ENCODE peak calls at places on chromosomes 12 and 14, in nine cellular contexts. A is psoas muscle, G is aorta, F is fibroblast of lung, D is stomach, Q is MG63, I is adrenal gland, S is GM12865, L is left ventricle myocardium inferior. K is an unnamed sample.

GRCh38 chr12:71024281-71024680 is 103.7 kb upstream of the PTPRR start:
- DNase-seq in I (no peak), Q (no peak), S (no peak), A (no peak), F (no peak), G (no peak), D (no peak), L (no peak), K (no peak)

GRCh38 chr12:15209782-15210181 is 11.4 kb downstream of the RERG start:
- DNase-seq in A (no peak), G (no peak), S (no peak), I (peak), Q (peak), L (no peak), D (no peak), F (peak), K (no peak)

GRCh38 chr12:121453022-121453360 is 53.1 kb downstream of the RNF34 start:
- DNase-seq in S (no peak), G (peak), I (no peak), F (no peak), A (no peak), D (no peak), Q (no peak), L (no peak), K (no peak)

GRCh38 chr14:90017371-90017770 is 44.4 kb upstream of the KCNK13 start:
- DNase-seq in A (no peak), D (no peak), S (no peak), G (no peak), L (no peak), I (no peak), F (no peak), Q (no peak), K (no peak)

GRCh38 chr12:12613334-12613733 is 1.7 kb downstream of the CREBL2 start:
- DNase-seq in S (peak), A (no peak), I (no peak), F (no peak), Q (no peak), G (no peak), L (no peak), D (no peak), K (no peak)

GRCh38 chr14:100851946-100852620 is 26.2 kb downstream of the MEG3 start:
- DNase-seq in D (no peak), Q (no peak), F (no peak), A (peak), S (no peak), I (no peak), G (peak), L (no peak), K (no peak)

GRCh38 chr12:115464008-115464672 is 780.2 kb upstream of the TBX3 start:
- DNase-seq in G (no peak), F (no peak), D (no peak), L (no peak), S (no peak), I (no peak), A (no peak), Q (no peak), K (no peak)

GRCh38 chr14:95497561-95498011 is 18.9 kb downstream of the SYNE3 start:
- DNase-seq in D (no peak), G (peak), A (no peak), I (no peak), L (no peak), Q (no peak), F (peak), S (peak), K (no peak)

GRCh38 chr12:128784030-128784770 is 39.6 kb downstream of the SLC15A4 start:
- DNase-seq in A (no peak), G (no peak), S (no peak), I (no peak), F (no peak), D (no peak), Q (peak), L (no peak), K (no peak)

GRCh38 chr12:124734224-124734788 is 129.4 kb downstream of the SCARB1 start:
- DNase-seq in G (no peak), A (peak), L (peak), Q (no peak), F (peak), S (no peak), D (no peak), I (peak), K (no peak)

GRCh38 chr12:57632898-57633825 is at the start of gene B4GALNT1:
- DNase-seq in A (peak), Q (peak), I (peak), F (peak), G (peak), D (peak), S (peak), L (peak), K (no peak)

GRCh38 chr12:113070117-113070906 is 13.8 kb downstream of the DTX1 start:
- DNase-seq in D (no peak), Q (no peak), G (no peak), F (no peak), A (no peak), S (peak), L (peak), I (no peak), K (no peak)

GRCh38 chr12:64457036-64457435 is 5.1 kb downstream of the TBK1 start:
- DNase-seq in G (no peak), I (no peak), S (no peak), Q (no peak), L (no peak), D (no peak), F (no peak), A (no peak), K (no peak)

GRCh38 chr14:27181304-27181703 is 583.5 kb upstream of the NOVA1 start:
- DNase-seq in Q (no peak), G (no peak), S (no peak), D (no peak), I (no peak), A (peak), F (no peak), L (peak), K (no peak)

GRCh38 chr12:19440019-19440858 is 947 bp downstream of the AEBP2 start:
- DNase-seq in I (peak), D (peak), A (peak), G (peak), S (peak), L (peak), F (peak), Q (peak), K (no peak)

GRCh38 chr14:34018564-34019244 is 67.8 kb upstream of the EGLN3 start:
- DNase-seq in I (no peak), A (peak), D (no peak), L (peak), G (no peak), Q (no peak), F (no peak), S (peak), K (no peak)

GRCh38 chr12:66352197-66352596 is 49.9 kb downstream of the HELB start:
- DNase-seq in I (no peak), D (no peak), G (no peak), A (no peak), L (peak), Q (peak), S (peak), F (peak), K (no peak)

DNA sequence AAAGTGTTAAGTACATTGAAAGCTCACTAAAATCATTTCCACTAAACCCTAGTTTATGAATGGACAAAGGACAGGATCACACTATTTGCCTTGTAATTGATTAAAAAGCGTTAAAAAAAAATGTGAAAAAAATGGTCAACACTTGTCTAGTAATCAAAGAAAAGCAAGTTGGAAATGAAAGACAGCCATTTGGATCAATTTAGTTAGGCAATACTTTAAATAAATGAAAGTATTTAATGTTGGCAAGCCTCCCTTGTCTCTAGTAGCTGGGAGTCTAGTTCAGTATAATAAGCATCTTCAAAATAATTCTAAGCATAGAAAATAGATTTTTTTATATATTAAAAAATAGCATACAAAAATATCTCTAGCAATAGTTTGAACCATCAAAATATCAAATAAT is 14.2 kb upstream of the CNIH1 start:
- DNase-seq in D (no peak), S (no peak), G (no peak), F (no peak), A (no peak), I (no peak), Q (no peak), L (no peak), K (no peak)
- H3K4me3 ChIP-seq in D (no peak), S (no peak), G (no peak), F (no peak), A (no peak), I (no peak), Q (no peak), L (no peak), K (no peak)

GRCh38 chr12:92899388-92900001 is 29.6 kb downstream of the EEA1 start:
- DNase-seq in G (peak), D (peak), Q (peak), S (no peak), A (peak), I (peak), F (peak), L (peak), K (peak)
- H3K4me3 ChIP-seq in G (peak), D (no peak), Q (peak), S (no peak), A (peak), I (no peak), F (peak), L (peak), K (no peak)

DNA sequence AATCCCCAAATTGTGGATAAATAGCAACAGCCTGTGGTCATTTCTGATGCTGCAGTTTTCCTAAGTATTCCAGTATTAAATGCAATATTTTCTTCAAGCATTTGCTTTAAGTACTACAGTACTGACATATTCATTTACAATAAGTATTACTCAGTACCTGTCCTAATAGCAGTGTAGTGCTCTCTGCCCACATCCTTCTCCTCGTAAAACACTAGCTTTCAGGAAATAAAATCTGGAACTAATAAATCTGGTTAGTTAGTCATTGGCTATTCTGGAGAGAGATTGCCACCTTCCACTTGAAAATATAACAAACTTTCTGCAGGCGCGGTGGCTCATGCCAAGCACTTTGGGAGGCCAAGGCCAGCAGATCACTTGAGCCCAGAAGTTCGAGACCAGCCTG is 441.5 kb downstream of the PRKD1 start:
- DNase-seq in D (no peak), I (no peak), G (no peak), A (no peak), S (no peak), L (no peak), F (no peak), Q (peak), K (no peak)
- H3K4me3 ChIP-seq in D (no peak), I (no peak), G (no peak), A (no peak), S (no peak), L (no peak), F (no peak), Q (no peak), K (no peak)

DNA sequence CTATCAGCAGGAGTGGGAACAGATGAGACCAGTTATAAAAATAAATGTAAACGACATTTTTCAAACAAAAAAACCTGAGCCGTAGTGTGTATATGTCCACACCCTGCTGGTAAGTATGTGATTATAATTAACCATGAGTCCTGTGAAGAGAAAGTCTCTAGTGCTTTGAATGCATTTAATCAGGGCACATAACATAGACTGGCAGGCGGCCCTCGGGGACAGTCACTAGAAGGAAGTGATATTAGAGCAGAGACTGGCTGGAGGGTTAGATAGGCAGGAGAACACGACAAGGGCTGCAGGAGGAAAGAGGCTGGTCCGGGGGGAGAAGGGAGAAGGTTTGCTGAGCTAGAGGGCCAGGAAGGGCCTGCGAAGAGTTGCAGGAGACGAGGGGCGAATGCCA is 23.8 kb upstream of the ELK3 start:
- DNase-seq in F (no peak), I (peak), Q (no peak), S (no peak), A (no peak), L (no peak), D (no peak), G (no peak), K (no peak)
- H3K4me3 ChIP-seq in F (no peak), I (no peak), Q (no peak), S (no peak), A (no peak), L (no peak), D (no peak), G (no peak), K (no peak)

GRCh38 chr12:54586620-54587019 is 1.8 kb downstream of the PPP1R1A start:
- DNase-seq in S (no peak), F (no peak), G (no peak), I (no peak), Q (no peak), L (no peak), D (no peak), A (no peak), K (no peak)

GRCh38 chr12:54587315-54587821 is 1.1 kb downstream of the PPP1R1A start:
- DNase-seq in I (no peak), F (no peak), G (peak), D (peak), L (peak), Q (no peak), S (no peak), A (peak), K (no peak)

GRCh38 chr12:54589964-54590363 is 1.5 kb upstream of the PPP1R1A start:
- DNase-seq in G (no peak), S (no peak), A (no peak), D (no peak), I (no peak), F (no peak), Q (no peak), L (no peak), K (no peak)

GRCh38 chr12:54588892-54589291 is 433 bp upstream of the PPP1R1A start:
- DNase-seq in S (no peak), G (no peak), I (no peak), L (no peak), F (no peak), D (no peak), Q (no peak), A (no peak), K (no peak)

GRCh38 chr12:54588110-54588831 is at the start of gene PPP1R1A:
- DNase-seq in L (peak), D (peak), A (peak), F (no peak), I (peak), Q (no peak), G (peak), S (no peak), K (no peak)
- H3K4me3 ChIP-seq in L (peak), D (peak), A (peak), F (peak), I (no peak), Q (no peak), G (peak), S (no peak), K (peak)

GRCh38 chr14:59306775-59307174 is 118.3 kb downstream of the DAAM1 start:
- DNase-seq in Q (peak), S (no peak), A (no peak), F (peak), I (no peak), G (no peak), L (no peak), D (no peak), K (peak)

GRCh38 chr14:59303216-59303615 is 114.7 kb downstream of the DAAM1 start:
- DNase-seq in S (no peak), I (no peak), L (no peak), A (no peak), G (no peak), F (no peak), Q (no peak), D (no peak), K (peak)

GRCh38 chr14:59305231-59305630 is 116.8 kb downstream of the DAAM1 start:
- DNase-seq in F (peak), G (no peak), I (no peak), Q (peak), A (no peak), S (no peak), L (no peak), D (no peak), K (no peak)

GRCh38 chr14:59308706-59309105 is 120.2 kb downstream of the DAAM1 start:
- DNase-seq in Q (peak), S (no peak), F (no peak), A (no peak), L (no peak), D (no peak), I (no peak), G (no peak), K (no peak)

GRCh38 chr14:59305836-59306555 is 117.5 kb downstream of the DAAM1 start:
- DNase-seq in A (no peak), S (no peak), D (no peak), G (no peak), I (no peak), L (no peak), F (peak), Q (no peak), K (no peak)
- H3K4me3 ChIP-seq in A (no peak), S (no peak), D (no peak), G (no peak), I (no peak), L (no peak), F (no peak), Q (no peak), K (no peak)

GRCh38 chr12:95386056-95386455 is 87.9 kb upstream of the METAP2 start:
- DNase-seq in L (no peak), A (no peak), Q (no peak), F (peak), S (no peak), I (no peak), D (no peak), G (no peak), K (no peak)
- H3K4me3 ChIP-seq in L (peak), A (peak), Q (peak), F (peak), S (no peak), I (no peak), D (no peak), G (no peak), K (peak)

GRCh38 chr12:9794484-9795063 is 32.7 kb upstream of the KLRF1 start:
- DNase-seq in Q (no peak), F (no peak), G (no peak), A (no peak), I (no peak), S (peak), L (no peak), D (no peak), K (no peak)
- H3K4me3 ChIP-seq in Q (no peak), F (no peak), G (no peak), A (no peak), I (no peak), S (no peak), L (no peak), D (no peak), K (no peak)

GRCh38 chr12:43982544-43982943 is 146.7 kb downstream of the TMEM117 start:
- DNase-seq in L (no peak), G (no peak), I (no peak), S (no peak), Q (no peak), A (no peak), D (no peak), F (no peak), K (no peak)

GRCh38 chr12:43981726-43982125 is 145.8 kb downstream of the TMEM117 start:
- DNase-seq in F (no peak), L (no peak), G (no peak), S (no peak), D (no peak), A (no peak), Q (no peak), I (no peak), K (no peak)

GRCh38 chr12:43978546-43978945 is 142.7 kb downstream of the TMEM117 start:
- DNase-seq in D (no peak), A (no peak), Q (no peak), I (no peak), S (no peak), L (no peak), G (no peak), F (no peak), K (no peak)

GRCh38 chr12:43979450-43979849 is 143.6 kb downstream of the TMEM117 start:
- DNase-seq in Q (no peak), F (no peak), G (no peak), L (no peak), A (no peak), S (no peak), I (no peak), D (no peak), K (no peak)

DNA sequence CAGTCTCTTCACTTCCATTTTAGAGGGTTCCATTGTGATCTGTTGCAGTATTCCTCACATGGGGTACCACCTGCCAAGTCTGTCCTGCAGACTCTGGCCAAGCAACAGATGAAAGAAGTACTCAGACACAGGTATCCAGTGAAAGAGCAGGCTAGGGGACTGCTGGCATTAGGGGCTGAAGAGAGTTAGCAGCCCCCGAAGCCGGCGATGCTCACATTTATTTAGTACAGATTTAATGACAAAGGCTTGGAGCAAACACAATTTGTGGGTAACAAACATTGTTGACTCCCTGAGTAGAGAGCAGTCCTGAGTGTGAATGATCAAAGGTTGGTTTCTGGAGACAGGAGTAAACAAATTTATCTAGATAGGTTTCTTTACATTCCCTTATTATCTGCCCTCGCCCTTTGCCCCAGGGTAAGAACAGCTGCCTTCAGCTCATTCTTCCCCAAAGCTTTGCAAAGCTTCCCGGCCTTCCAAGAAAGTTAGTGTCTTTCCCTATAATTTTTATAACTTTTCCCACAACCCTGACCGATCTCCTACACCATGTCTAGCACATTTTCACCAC is 144.8 kb downstream of the TMEM117 start:
- DNase-seq in S (no peak), F (no peak), I (no peak), G (no peak), A (no peak), L (no peak), D (no peak), Q (no peak), K (no peak)
- H3K4me3 ChIP-seq in S (no peak), F (no peak), I (no peak), G (no peak), A (no peak), L (no peak), D (no peak), Q (no peak), K (no peak)

GRCh38 chr14:68449565-68450295 is 343.1 kb downstream of the ZFP36L1 start:
- DNase-seq in D (no peak), G (no peak), I (no peak), S (peak), A (no peak), L (no peak), Q (no peak), F (no peak), K (no peak)
- H3K4me3 ChIP-seq in D (no peak), G (no peak), I (no peak), S (no peak), A (no peak), L (no peak), Q (no peak), F (no peak), K (no peak)

K was measured in skeletal muscle cell.